ENCODE peak calls at places on chromosomes 13 and 19, in seven cellular contexts. V is HCT116, U is H1, W is GM12878, J is HepG2, X is K562, S is SK-N-SH. R is an unnamed sample.

GRCh38 chr13:32254916-32255743 is 60.0 kb downstream of the ZAR1L start:
- DNase-seq in V (no peak), U (no peak), J (peak), X (no peak), W (no peak), S (no peak), R (no peak)

GRCh38 chr13:102878491-102878890 is 32.7 kb downstream of the ERCC5 start:
- DNase-seq in W (no peak), V (no peak), X (no peak), J (no peak), S (no peak), U (no peak), R (no peak)

GRCh38 chr19:28727133-28727834 is 485.7 kb downstream of the UQCRFS1 start:
- DNase-seq in X (peak), S (peak), W (no peak), J (no peak), V (no peak), U (peak), R (no peak)

GRCh38 chr19:3142292-3142670 is 6.4 kb downstream of the GNA15 start:
- DNase-seq in S (no peak), V (peak), U (no peak), W (no peak), X (peak), J (no peak), R (no peak)

GRCh38 chr19:14168259-14168972 is 32.0 kb upstream of the ASF1B start:
- DNase-seq in X (no peak), W (no peak), S (peak), J (no peak), U (no peak), V (no peak), R (no peak)

GRCh38 chr13:31887311-31887710 is 144.3 kb upstream of the FRY start:
- DNase-seq in U (no peak), W (no peak), J (no peak), X (no peak), S (no peak), V (no peak), R (no peak)

GRCh38 chr13:53200498-53201453 is 172.2 kb downstream of the OLFM4 start:
- DNase-seq in J (no peak), S (peak), W (no peak), V (no peak), U (peak), X (no peak), R (no peak)

GRCh38 chr13:22232186-22232585 is 561.3 kb downstream of the FGF9 start:
- DNase-seq in W (no peak), S (no peak), J (no peak), V (no peak), U (no peak), X (no peak), R (no peak)

GRCh38 chr19:48963371-48964204 is 1.5 kb upstream of the FTL start:
- DNase-seq in S (no peak), W (no peak), U (peak), V (no peak), J (peak), X (peak), R (no peak)

GRCh38 chr19:958967-959685 is 25.0 kb upstream of the WDR18 start:
- DNase-seq in S (no peak), W (no peak), X (peak), J (peak), V (peak), U (no peak), R (no peak)

GRCh38 chr13:30033681-30034447 is 183.4 kb upstream of the UBL3 start:
- DNase-seq in S (no peak), U (no peak), J (no peak), X (no peak), V (no peak), W (no peak), R (no peak)

GRCh38 chr19:35742121-35742724 is at the start of gene IGFLR1:
- DNase-seq in W (peak), V (no peak), J (no peak), X (no peak), S (no peak), U (no peak), R (no peak)

GRCh38 chr13:102677122-102677521 is 17.7 kb downstream of the METTL21C start:
- DNase-seq in U (no peak), W (no peak), X (no peak), J (no peak), V (no peak), S (no peak), R (no peak)

GRCh38 chr19:53131085-53131484 is 1.6 kb downstream of the ZNF415 start:
- DNase-seq in V (no peak), J (no peak), X (no peak), W (no peak), U (no peak), S (no peak), R (no peak)

GRCh38 chr13:113063091-113063491 is 42.5 kb upstream of the F7 start:
- DNase-seq in S (no peak), J (no peak), X (no peak), W (no peak), V (no peak), U (no peak), R (no peak)

GRCh38 chr19:45507864-45508680 is 793 bp downstream of the VASP start:
- DNase-seq in S (no peak), J (no peak), W (no peak), X (peak), V (no peak), U (peak), R (no peak)

GRCh38 chr13:112833551-112834257 is 135.3 kb upstream of the MCF2L start:
- DNase-seq in S (no peak), J (no peak), V (no peak), X (no peak), U (no peak), W (no peak), R (no peak)

GRCh38 chr19:8831832-8832131 is 322 bp downstream of the ZNF558 start:
- DNase-seq in S (no peak), W (no peak), J (no peak), U (peak), V (no peak), X (no peak), R (peak)

GRCh38 chr19:12880551-12881171 is 588 bp downstream of the DNASE2 start:
- DNase-seq in X (no peak), V (no peak), J (no peak), W (no peak), S (no peak), U (no peak), R (peak)

GRCh38 chr19:43527860-43528622 is 1.0 kb upstream of the ETHE1 start:
- DNase-seq in V (no peak), S (no peak), W (no peak), J (no peak), U (no peak), X (peak), R (no peak)

GRCh38 chr19:23762884-23763711 is 4.4 kb upstream of the ZNF681 start:
- DNase-seq in S (peak), V (no peak), X (peak), W (peak), J (no peak), U (peak), R (peak)

GRCh38 chr19:38701455-38702063 is 42.7 kb downstream of the CAPN12 start:
- DNase-seq in U (no peak), W (no peak), S (no peak), V (no peak), X (no peak), J (peak), R (no peak)

GRCh38 chr19:53908106-53908932 is 759 bp upstream of the CACNG7 start:
- DNase-seq in J (no peak), S (peak), W (no peak), V (no peak), X (peak), U (peak), R (peak)

GRCh38 chr13:30569901-30570576 is 47.7 kb upstream of the USPL1 start:
- DNase-seq in S (no peak), J (peak), V (peak), U (peak), X (peak), W (no peak), R (no peak)

GRCh38 chr13:111418101-111418500 is 97.7 kb downstream of the TEX29 start:
- DNase-seq in X (no peak), W (no peak), V (no peak), U (no peak), S (no peak), J (no peak), R (no peak)

GRCh38 chr13:85651440-85651839 is 147.8 kb downstream of the SLITRK6 start:
- DNase-seq in S (no peak), J (no peak), V (no peak), X (no peak), W (no peak), U (no peak), R (no peak)

DNA sequence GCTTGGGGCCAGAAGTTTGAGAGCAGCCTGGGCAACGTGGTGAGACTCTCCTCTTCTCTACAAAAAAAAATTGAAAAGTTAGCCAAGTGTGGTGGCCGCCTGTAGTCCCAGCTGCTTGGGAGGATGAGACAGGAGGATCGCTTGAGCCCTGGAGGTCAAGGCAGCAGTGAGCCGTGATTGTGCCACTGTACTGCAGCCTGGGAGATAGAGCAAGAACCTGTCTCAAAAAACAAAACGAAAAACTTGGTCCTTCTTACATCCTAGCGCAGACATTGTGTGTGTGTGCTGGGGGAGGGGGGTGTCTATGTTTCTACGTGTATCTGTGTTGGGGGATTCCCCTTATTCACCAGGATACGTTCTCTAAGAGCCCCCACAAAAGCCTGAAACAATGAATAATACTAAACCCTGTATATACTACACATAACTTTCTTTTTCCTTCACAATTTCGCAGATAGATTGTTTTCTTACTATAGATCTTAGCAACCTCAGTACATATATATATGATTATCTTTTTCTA is 7.9 kb downstream of the AXL start:
- DNase-seq in X (no peak), S (no peak), V (no peak), J (no peak), U (no peak), W (no peak), R (no peak)
- TF ChIP-seq JUND in X (no peak), S (no peak), V (no peak), J (no peak), U (no peak), W (no peak), R (no peak)

DNA sequence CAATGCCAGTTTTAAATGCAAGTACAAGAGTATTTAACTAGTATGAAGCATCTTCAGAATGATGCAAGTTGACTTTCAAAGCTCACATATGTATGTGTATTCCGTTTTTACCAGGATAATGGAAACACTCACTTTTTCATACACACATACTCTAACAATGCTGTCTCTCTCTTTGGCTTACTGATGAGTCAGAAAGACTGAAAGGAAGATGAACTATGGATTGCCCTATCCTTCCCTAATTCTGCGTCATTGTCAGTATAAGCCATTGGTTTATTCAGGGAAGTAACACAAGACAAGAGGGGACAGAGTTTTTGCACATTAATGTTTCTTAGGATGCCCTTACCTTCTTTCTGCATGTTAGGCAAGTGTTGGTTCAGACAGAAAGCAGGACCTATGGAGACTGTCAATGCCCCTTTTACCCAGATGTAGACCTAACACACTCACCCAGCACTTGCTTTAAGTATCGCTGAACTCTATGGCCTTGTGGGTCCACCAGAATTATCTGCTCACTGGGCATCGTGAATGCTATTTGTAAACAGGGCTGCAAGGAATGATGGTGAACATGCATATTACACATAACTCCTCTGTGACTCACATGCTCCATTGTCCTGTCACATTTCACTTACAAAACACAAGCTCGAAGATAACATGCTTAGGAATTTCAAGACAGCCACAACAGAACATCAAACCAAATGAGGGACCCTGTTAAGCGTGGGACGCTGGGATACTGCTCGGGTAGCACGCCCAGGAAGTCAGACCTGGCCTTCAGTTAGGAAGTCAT is 10.0 kb upstream of the OXGR1 start:
- DNase-seq in X (no peak), V (no peak), U (no peak), J (peak), W (no peak), S (no peak), R (no peak)
- TF ChIP-seq JUND in X (no peak), V (no peak), U (no peak), J (no peak), W (no peak), S (no peak), R (no peak)

DNA sequence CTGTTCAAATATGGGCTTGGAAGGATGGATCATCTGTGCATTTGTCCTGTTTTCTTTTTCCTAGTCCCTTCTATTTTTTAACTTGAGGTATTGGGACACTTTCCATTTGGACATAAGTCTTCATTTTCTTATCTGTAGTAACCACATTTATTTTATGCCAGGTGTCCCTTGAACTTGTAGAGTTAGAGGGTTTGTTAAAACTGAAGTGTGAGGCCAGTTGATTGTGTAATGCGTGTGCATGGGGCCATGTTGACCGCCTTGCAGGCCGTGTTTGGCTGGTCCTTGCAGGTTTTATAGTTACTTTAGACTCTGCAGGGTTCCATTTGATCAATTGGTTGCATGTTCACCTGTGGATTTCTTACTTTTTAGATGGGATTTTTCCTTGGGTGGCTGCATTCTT is 21.0 kb downstream of the SAE1 start:
- DNase-seq in W (no peak), J (no peak), S (no peak), X (no peak), U (no peak), V (no peak), R (no peak)
- TF ChIP-seq JUND in W (no peak), J (no peak), S (no peak), X (no peak), U (no peak), V (no peak), R (no peak)

GRCh38 chr13:35475960-35476943 is at the start of gene MAB21L1:
- DNase-seq in W (no peak), X (no peak), U (peak), S (peak), J (no peak), V (no peak), R (no peak)
- TF ChIP-seq JUND in W (no peak), X (no peak), U (no peak), S (peak), J (no peak), V (no peak), R (no peak)

R was measured in T47D.